ENCODE peak calls at places on chromosomes 16 and 17, in nine cellular contexts. U is aorta, D is cardiac muscle cell, H is colonic mucosa, J is body of pancreas, Y is Karpas-422, Z is mammary epithelial cell, P is ovary, M is heart right ventricle. Q is an unnamed sample.

GRCh38 chr17:81842725-81843504 is 8.1 kb upstream of the PPP1R27 start:
- DNase-seq in U (no peak), D (peak; percentile 19), H (no peak), J (peak; percentile 70), Y (no peak), Z (peak; percentile 48), P (no peak), M (no peak), Q (no peak)

GRCh38 chr17:82754297-82755208 is 2.7 kb downstream of the TBCD start:
- DNase-seq in U (no peak), D (no peak), H (peak; percentile 58), J (no peak), Y (peak; percentile 73), Z (peak; percentile 90), P (no peak), M (no peak), Q (peak; percentile 34)

GRCh38 chr16:75379911-75380847 is 53.1 kb downstream of the CFDP1 start:
- DNase-seq in U (no peak), D (no peak), H (peak; percentile 27), J (peak; percentile 20), Y (peak; percentile 88), Z (no peak), P (no peak), M (no peak), Q (no peak)

GRCh38 chr16:75466760-75467159 is 2.3 kb upstream of the TMEM170A start:
- DNase-seq in U (no peak), D (no peak), H (no peak), J (no peak), Y (no peak), Z (no peak), P (no peak), M (no peak), Q (no peak)

GRCh38 chr16:29649560-29650494 is 13.2 kb upstream of the SPN start:
- DNase-seq in U (peak; percentile 21), D (no peak), H (no peak), J (no peak), Y (no peak), Z (no peak), P (no peak), M (no peak), Q (no peak)

GRCh38 chr16:64144612-64145011 is 977.3 kb downstream of the CDH11 start:
- DNase-seq in U (no peak), D (no peak), H (no peak), J (no peak), Y (no peak), Z (no peak), P (no peak), M (no peak), Q (no peak)

GRCh38 chr16:83651871-83652270 is 155.9 kb upstream of the HSBP1 start:
- DNase-seq in U (no peak), D (no peak), H (no peak), J (no peak), Y (no peak), Z (no peak), P (no peak), M (no peak), Q (no peak)

GRCh38 chr17:72274632-72275031 is 153.8 kb downstream of the SOX9 start:
- DNase-seq in U (no peak), D (no peak), H (no peak), J (no peak), Y (no peak), Z (no peak), P (no peak), M (no peak), Q (no peak)

GRCh38 chr17:4574448-4575045 is 9.8 kb upstream of the SMTNL2 start:
- DNase-seq in U (no peak), D (no peak), H (no peak), J (no peak), Y (no peak), Z (no peak), P (peak; percentile 4), M (no peak), Q (no peak)

GRCh38 chr16:50567651-50568050 is 19.5 kb downstream of the NKD1 start:
- DNase-seq in U (no peak), D (no peak), H (no peak), J (no peak), Y (no peak), Z (no peak), P (no peak), M (no peak), Q (no peak)

GRCh38 chr17:67834634-67835033 is 9.3 kb downstream of the BPTF start:
- DNase-seq in U (no peak), D (no peak), H (peak; percentile 2), J (no peak), Y (no peak), Z (no peak), P (no peak), M (no peak), Q (no peak)

GRCh38 chr17:81537343-81537855 is 9.2 kb downstream of the FSCN2 start:
- DNase-seq in U (no peak), D (peak; percentile 21), H (peak; percentile 63), J (peak; percentile 85), Y (peak; percentile 63), Z (no peak), P (no peak), M (no peak), Q (peak; percentile 43)

GRCh38 chr16:76985362-76985761 is 205.6 kb upstream of the MON1B start:
- DNase-seq in U (no peak), D (peak; percentile 1), H (no peak), J (no peak), Y (no peak), Z (no peak), P (no peak), M (no peak), Q (no peak)

GRCh38 chr16:48970216-48970615 is 311.4 kb downstream of the CBLN1 start:
- DNase-seq in U (no peak), D (no peak), H (no peak), J (no peak), Y (no peak), Z (no peak), P (no peak), M (no peak), Q (no peak)

GRCh38 chr17:13181683-13182082 is 163.9 kb upstream of the ELAC2 start:
- DNase-seq in U (no peak), D (no peak), H (no peak), J (no peak), Y (no peak), Z (no peak), P (no peak), M (no peak), Q (no peak)

GRCh38 chr17:7019406-7019805 is 3.4 kb upstream of the BCL6B start:
- DNase-seq in U (no peak), D (no peak), H (no peak), J (no peak), Y (no peak), Z (no peak), P (peak; percentile 68), M (no peak), Q (no peak)

GRCh38 chr16:67101301-67101675 is 8.5 kb upstream of the PHAF1 start:
- DNase-seq in U (no peak), D (no peak), H (no peak), J (no peak), Y (no peak), Z (no peak), P (no peak), M (no peak), Q (no peak)

GRCh38 chr16:89422527-89422904 is 67.8 kb downstream of the ANKRD11 start:
- DNase-seq in U (peak; percentile 83), D (peak; percentile 38), H (no peak), J (no peak), Y (no peak), Z (no peak), P (no peak), M (no peak), Q (no peak)

DNA sequence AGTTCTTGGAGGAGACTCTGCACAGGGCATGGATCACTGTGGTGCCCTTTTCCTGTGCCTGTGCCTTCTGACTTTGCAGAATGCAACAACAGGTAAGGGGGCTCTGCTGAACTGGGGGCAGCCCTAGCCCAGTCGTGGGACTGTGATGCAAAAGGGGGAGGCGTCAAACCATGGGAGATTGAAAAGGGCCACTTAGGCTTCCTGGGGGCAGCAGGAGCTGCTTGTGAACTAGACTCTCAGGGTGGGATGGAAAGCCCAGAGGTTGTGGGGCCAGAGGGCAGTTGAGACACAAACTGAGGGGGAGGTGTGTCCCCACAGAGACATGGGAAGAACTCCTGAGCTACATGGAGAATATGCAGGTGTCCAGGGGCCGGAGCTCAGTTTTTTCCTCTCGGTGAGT is 19.6 kb downstream of the ADGRG5 start:
- DNase-seq in U (no peak), D (no peak), H (no peak), J (no peak), Y (no peak), Z (no peak), P (no peak), M (no peak), Q (no peak)
- H3K4me1 ChIP-seq in U (no peaks in the 10 kb centered on the region), D (no peaks in the 10 kb centered on the region), H (no peaks in the 10 kb centered on the region), J (no peaks in the 10 kb centered on the region), Y (no peaks in the 10 kb centered on the region), Z (no peaks in the 10 kb centered on the region), P (no peaks in the 10 kb centered on the region), M (no peaks in the 10 kb centered on the region), Q (no peaks in the 10 kb centered on the region)

GRCh38 chr17:36721560-36722120 is 120.3 kb downstream of the MRM1 start:
- DNase-seq in U (no peak), D (no peak), H (no peak), J (no peak), Y (no peak), Z (no peak), P (no peak), M (no peak), Q (no peak)

GRCh38 chr17:36722121-36722902 is 120.9 kb downstream of the MRM1 start:
- DNase-seq in U (peak; percentile 73), D (peak; percentile 65), H (peak; percentile 72), J (peak; percentile 43), Y (peak; percentile 89), Z (no peak), P (peak; percentile 73), M (peak; percentile 70), Q (peak; percentile 76)

GRCh38 chr17:36723459-36723858 is 122.1 kb downstream of the MRM1 start:
- DNase-seq in U (no peak), D (no peak), H (no peak), J (no peak), Y (no peak), Z (no peak), P (no peak), M (no peak), Q (no peak)

GRCh38 chr17:36720131-36720530 is 118.7 kb downstream of the MRM1 start:
- DNase-seq in U (no peak), D (no peak), H (no peak), J (no peak), Y (no peak), Z (no peak), P (no peak), M (no peak), Q (no peak)

GRCh38 chr17:36722903-36723263 is 121.5 kb downstream of the MRM1 start:
- DNase-seq in U (no peak), D (no peak), H (no peak), J (no peak), Y (no peak), Z (no peak), P (no peak), M (no peak), Q (no peak)
- H3K27ac ChIP-seq in U (no peak overlapping the region), D (peak overlapping the region; percentile 86), H (peak overlapping the region; percentile 55), J (no peak overlapping the region), Y (no peak overlapping the region), Z (no peak overlapping the region), P (no peak overlapping the region), M (no peak overlapping the region), Q (no peak overlapping the region)

GRCh38 chr17:18100616-18101015 is 7.9 kb upstream of the MYO15A start:
- DNase-seq in U (no peak), D (no peak), H (no peak), J (no peak), Y (no peak), Z (no peak), P (no peak), M (no peak), Q (no peak)
- H3K4me3 ChIP-seq in U (no peak overlapping the region), D (no peak overlapping the region), H (no peak overlapping the region), J (no peak overlapping the region), Y (no peak overlapping the region), Z (no peak overlapping the region), P (no peak overlapping the region), M (no peak overlapping the region), Q (no peak overlapping the region)

GRCh38 chr16:81491522-81492188 is 47.0 kb downstream of the CMIP start:
- DNase-seq in U (no peak), D (peak; percentile 49), H (no peak), J (no peak), Y (no peak), Z (no peak), P (no peak), M (no peak), Q (no peak)
- H3K4me1 ChIP-seq in U (no peaks in the 10 kb centered on the region), D (no peaks in the 10 kb centered on the region), H (no peaks in the 10 kb centered on the region), J (peaks cover 66% of the 10 kb centered on the region), Y (peaks cover 9% of the 10 kb centered on the region), Z (peaks cover 40% of the 10 kb centered on the region), P (peaks cover 12% of the 10 kb centered on the region), M (peaks cover 35% of the 10 kb centered on the region), Q (peaks cover 5% of the 10 kb centered on the region)

Q was measured in testis.